ENCODE peak calls at places on chromosome 19, in seven cellular contexts. F is astrocyte, J is gastrocnemius medialis, A is WERI-Rb-1, O is lung, K is MM.1S, C is GM23338. I is an unnamed sample.

GRCh38 chr19:11239377-11240000 is at the start of gene ANGPTL8:
- DNase-seq in F (no peak), J (no peak), A (no peak), O (no peak), K (no peak), C (no peak), I (no peak)

GRCh38 chr19:38387550-38388309 is at the start of gene GGN:
- DNase-seq in F (peak; percentile 86), J (peak; percentile 67), A (peak; percentile 88), O (peak; percentile 89), K (peak; percentile 60), C (peak; percentile 100), I (peak; percentile 92)

GRCh38 chr19:39514840-39515550 is at the start of gene SELENOV:
- DNase-seq in F (no peak), J (no peak), A (no peak), O (no peak), K (no peak), C (peak; percentile 94), I (no peak)

GRCh38 chr19:24033962-24034342 is 53.0 kb upstream of the ZNF254 start:
- DNase-seq in F (peak; percentile 57), J (peak; percentile 5), A (peak; percentile 21), O (peak; percentile 63), K (no peak), C (peak; percentile 50), I (peak; percentile 70)

GRCh38 chr19:10888421-10888866 is 17.1 kb downstream of the CARM1 start:
- DNase-seq in F (no peak), J (no peak), A (peak; percentile 96), O (no peak), K (no peak), C (peak; percentile 86), I (no peak)

GRCh38 chr19:33259532-33259931 is 33.9 kb upstream of the SLC7A10 start:
- DNase-seq in F (no peak), J (no peak), A (no peak), O (no peak), K (no peak), C (no peak), I (no peak)

GRCh38 chr19:40567040-40567749 is 9.5 kb upstream of the SHKBP1 start:
- DNase-seq in F (no peak), J (no peak), A (no peak), O (no peak), K (no peak), C (peak; percentile 55), I (no peak)

GRCh38 chr19:11452814-11453335 is 17.4 kb downstream of the PRKCSH start:
- DNase-seq in F (no peak), J (no peak), A (no peak), O (no peak), K (no peak), C (no peak), I (no peak)

GRCh38 chr19:1970003-1970805 is 29.2 kb downstream of the CSNK1G2 start:
- DNase-seq in F (peak; percentile 10), J (no peak), A (no peak), O (no peak), K (no peak), C (no peak), I (no peak)

GRCh38 chr19:10260141-10260584 is 8.1 kb downstream of the MRPL4 start:
- DNase-seq in F (peak; percentile 42), J (no peak), A (no peak), O (peak; percentile 88), K (no peak), C (no peak), I (no peak)

GRCh38 chr19:50959731-50960500 is 7.1 kb upstream of the KLK5 start:
- DNase-seq in F (no peak), J (no peak), A (no peak), O (no peak), K (no peak), C (no peak), I (no peak)

GRCh38 chr19:43132696-43133095 is 50.2 kb upstream of the PSG2 start:
- DNase-seq in F (no peak), J (no peak), A (no peak), O (no peak), K (no peak), C (no peak), I (no peak)

GRCh38 chr19:38990949-38991697 is 15.6 kb upstream of the FBXO17 start:
- DNase-seq in F (no peak), J (no peak), A (no peak), O (no peak), K (no peak), C (no peak), I (no peak)

GRCh38 chr19:23957660-23958281 is 43.1 kb downstream of the ZNF726 start:
- DNase-seq in F (peak; percentile 81), J (no peak), A (no peak), O (peak; percentile 60), K (no peak), C (no peak), I (peak; percentile 83)

GRCh38 chr19:12126707-12127106 is 13.4 kb downstream of the ZNF20 start:
- DNase-seq in F (no peak), J (no peak), A (peak; percentile 29), O (no peak), K (peak; percentile 31), C (peak; percentile 64), I (peak; percentile 13)

GRCh38 chr19:58096884-58097283 is 1.1 kb downstream of the ZSCAN18 start:
- DNase-seq in F (no peak), J (no peak), A (no peak), O (no peak), K (no peak), C (peak; percentile 6), I (no peak)

GRCh38 chr19:44196772-44197171 is 15.6 kb upstream of the ZNF227 start:
- DNase-seq in F (no peak), J (no peak), A (no peak), O (no peak), K (no peak), C (no peak), I (no peak)

GRCh38 chr19:40466219-40467006 is at the start of gene SPTBN4:
- DNase-seq in F (no peak), J (no peak), A (no peak), O (peak; percentile 36), K (no peak), C (no peak), I (no peak)

GRCh38 chr19:31944286-31944685 is 401.1 kb upstream of the ZNF507 start:
- DNase-seq in F (no peak), J (no peak), A (no peak), O (no peak), K (no peak), C (no peak), I (no peak)

GRCh38 chr19:9431475-9431874 is 3.9 kb downstream of the ZNF266 start:
- DNase-seq in F (no peak), J (no peak), A (peak; percentile 70), O (no peak), K (no peak), C (peak; percentile 77), I (peak; percentile 50)

GRCh38 chr19:35320285-35320706 is 8.7 kb upstream of the CD22 start:
- DNase-seq in F (no peak), J (no peak), A (no peak), O (no peak), K (no peak), C (no peak), I (no peak)

GRCh38 chr19:34291235-34291634 is 36.9 kb downstream of the GARRE1 start:
- DNase-seq in F (no peak), J (no peak), A (no peak), O (no peak), K (no peak), C (no peak), I (no peak)
- H3K4me3 ChIP-seq in F (no peak overlapping the region), J (no peak overlapping the region), A (no peak overlapping the region), O (no peak overlapping the region), K (no peak overlapping the region), C (no peak overlapping the region), I (no peak overlapping the region)

GRCh38 chr19:6204212-6204611 is 68.7 kb downstream of the ACSBG2 start:
- DNase-seq in F (no peak), J (no peak), A (no peak), O (no peak), K (no peak), C (no peak), I (no peak)
- H3K27me3 ChIP-seq in F (no peaks in the 10 kb centered on the region), J (no peaks in the 10 kb centered on the region), A (no peaks in the 10 kb centered on the region), O (no peaks in the 10 kb centered on the region), K (peaks cover 20% of the 10 kb centered on the region), C (no peaks in the 10 kb centered on the region), I (no peaks in the 10 kb centered on the region)

DNA sequence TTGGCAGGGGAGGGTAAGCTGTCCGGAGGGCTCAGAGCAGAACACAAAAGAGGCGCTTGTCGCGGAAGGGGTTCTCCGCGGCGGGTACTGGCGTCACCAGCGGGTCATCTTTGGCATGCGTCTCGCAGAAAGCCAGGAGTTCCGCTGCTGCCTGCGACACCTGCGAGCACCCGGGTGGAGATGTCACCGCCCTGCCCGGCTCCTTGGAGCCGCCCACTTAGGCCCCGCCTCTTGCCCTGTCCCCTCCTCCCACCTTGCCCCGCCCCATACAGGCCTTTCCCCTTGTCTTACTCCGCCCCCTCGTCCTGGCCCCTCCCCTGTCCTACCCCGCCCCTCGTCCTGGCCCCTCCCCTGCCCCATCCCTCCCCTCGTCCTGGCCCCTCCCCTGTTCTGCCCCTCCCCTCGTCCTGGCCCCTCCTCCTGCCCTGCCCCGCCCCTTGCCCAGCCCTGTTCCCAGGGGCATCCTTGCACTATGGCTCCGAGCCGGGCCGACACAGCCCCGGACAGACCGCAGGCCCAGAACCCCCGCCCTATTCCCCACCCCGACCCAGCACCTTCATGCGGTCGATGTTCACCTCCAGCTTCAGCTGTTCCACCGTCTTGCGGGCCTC is 1.9 kb downstream of the GNG8 start:
- DNase-seq in F (peak; percentile 51), J (peak; percentile 64), A (peak; percentile 93), O (peak; percentile 90), K (peak; percentile 89), C (peak; percentile 96), I (peak; percentile 63)
- H3K4me3 ChIP-seq in F (peak overlapping the region; percentile 46), J (peak overlapping the region; percentile 43), A (peak overlapping the region; percentile 45), O (no peak overlapping the region), K (peak overlapping the region; percentile 41), C (peak overlapping the region; percentile 87), I (peak overlapping the region; percentile 43)

GRCh38 chr19:41934849-41935374 is 6.7 kb upstream of the ERFL start:
- DNase-seq in F (no peak), J (peak; percentile 12), A (peak; percentile 92), O (peak; percentile 76), K (peak; percentile 55), C (peak; percentile 92), I (peak; percentile 28)
- H3K27me3 ChIP-seq in F (peaks cover 63% of the 10 kb centered on the region), J (peaks cover 57% of the 10 kb centered on the region), A (peaks cover 1% of the 10 kb centered on the region), O (no peaks in the 10 kb centered on the region), K (peaks cover 58% of the 10 kb centered on the region), C (peaks cover 89% of the 10 kb centered on the region), I (peaks cover 59% of the 10 kb centered on the region)

GRCh38 chr19:49814010-49814409 is 918 bp upstream of the FUZ start:
- DNase-seq in F (no peak), J (no peak), A (no peak), O (no peak), K (no peak), C (no peak), I (no peak)
- H3K4me3 ChIP-seq in F (peak overlapping the region; percentile 86), J (peak overlapping the region; percentile 78), A (peak overlapping the region; percentile 95), O (no peak overlapping the region), K (peak overlapping the region; percentile 70), C (no peak overlapping the region), I (peak overlapping the region; percentile 88)

GRCh38 chr19:14848822-14849221 is at the start of gene OR7A10:
- DNase-seq in F (no peak), J (no peak), A (no peak), O (no peak), K (no peak), C (no peak), I (no peak)
- H3K27me3 ChIP-seq in F (no peaks in the 10 kb centered on the region), J (no peaks in the 10 kb centered on the region), A (peaks cover 81% of the 10 kb centered on the region), O (no peaks in the 10 kb centered on the region), K (peaks cover 77% of the 10 kb centered on the region), C (no peaks in the 10 kb centered on the region), I (no peaks in the 10 kb centered on the region)

I was measured in brain microvascular endothelial cell.